ENCODE peak calls at places on chromosomes 3 and 15, in four cellular contexts. Q, P, O and H are unnamed samples. For H3K4me1, the result is how much of the 10 kb centered on the place peaks cover.

GRCh38 chr3:125058529-125058928 is 2.7 kb upstream of the HEG1 start:
- DNase-seq in Q (no peak), P (no peak), O (no peak), H (no peak)

GRCh38 chr3:33003308-33003707 is 51.9 kb downstream of the CCR4 start:
- DNase-seq in Q (peak), P (no peak), O (no peak), H (no peak)

GRCh38 chr3:41794748-41795589 is 166.9 kb downstream of the ULK4 start:
- DNase-seq in Q (no peak), P (no peak), O (peak), H (no peak)

GRCh38 chr15:52013151-52013791 is 5.7 kb upstream of the MAPK6 start:
- DNase-seq in Q (no peak), P (no peak), O (no peak), H (peak)

GRCh38 chr3:2514031-2514430 is 415.4 kb downstream of the CNTN4 start:
- DNase-seq in Q (no peak), P (no peak), O (no peak), H (no peak)

GRCh38 chr3:53243165-53243564 is 12.7 kb downstream of the TKT start:
- DNase-seq in Q (no peak), P (no peak), O (no peak), H (peak)

GRCh38 chr3:192564611-192565010 is 162.7 kb downstream of the FGF12 start:
- DNase-seq in Q (no peak), P (no peak), O (no peak), H (no peak)

GRCh38 chr15:32851619-32852416 is 134.0 kb downstream of the GREM1 start:
- DNase-seq in Q (no peak), P (no peak), O (no peak), H (peak)

GRCh38 chr3:182760576-182761164 is 32.6 kb upstream of the ATP11B start:
- DNase-seq in Q (peak), P (peak), O (no peak), H (no peak)

GRCh38 chr3:96017556-96017955 is 796.8 kb upstream of the EPHA6 start:
- DNase-seq in Q (no peak), P (no peak), O (no peak), H (no peak)

DNA sequence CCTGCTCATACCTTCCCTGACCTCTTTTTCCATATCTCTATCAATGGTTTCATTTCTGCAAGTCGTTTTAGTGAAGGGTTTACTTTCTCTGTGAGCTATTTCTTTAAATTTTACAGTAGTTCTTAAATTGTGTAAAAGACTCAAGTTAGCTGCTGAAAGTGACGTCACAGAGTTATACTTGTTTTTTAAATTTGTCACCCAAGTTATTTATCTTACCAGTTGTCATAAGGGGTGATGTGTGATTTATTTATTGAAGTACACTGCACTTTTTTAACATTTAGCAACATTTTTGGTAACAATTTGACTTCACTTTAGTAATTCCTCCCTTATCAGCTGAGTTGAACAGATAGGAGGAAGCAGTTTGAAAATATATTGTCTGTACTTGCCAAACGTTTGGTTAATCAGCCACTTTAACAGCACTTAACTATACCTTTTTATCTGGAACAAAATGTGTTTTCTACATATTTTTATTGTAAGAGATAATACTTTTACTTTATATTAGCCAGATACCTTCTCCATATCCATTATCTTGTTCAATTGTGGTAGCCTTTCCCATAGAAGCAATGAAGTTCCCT is 3.8 kb downstream of the STT3B start:
- DNase-seq in Q (no peak), P (no peak), O (no peak), H (no peak)
- H3K4me1 ChIP-seq in Q (under half), P (under half), O (under half), H (under half)

DNA sequence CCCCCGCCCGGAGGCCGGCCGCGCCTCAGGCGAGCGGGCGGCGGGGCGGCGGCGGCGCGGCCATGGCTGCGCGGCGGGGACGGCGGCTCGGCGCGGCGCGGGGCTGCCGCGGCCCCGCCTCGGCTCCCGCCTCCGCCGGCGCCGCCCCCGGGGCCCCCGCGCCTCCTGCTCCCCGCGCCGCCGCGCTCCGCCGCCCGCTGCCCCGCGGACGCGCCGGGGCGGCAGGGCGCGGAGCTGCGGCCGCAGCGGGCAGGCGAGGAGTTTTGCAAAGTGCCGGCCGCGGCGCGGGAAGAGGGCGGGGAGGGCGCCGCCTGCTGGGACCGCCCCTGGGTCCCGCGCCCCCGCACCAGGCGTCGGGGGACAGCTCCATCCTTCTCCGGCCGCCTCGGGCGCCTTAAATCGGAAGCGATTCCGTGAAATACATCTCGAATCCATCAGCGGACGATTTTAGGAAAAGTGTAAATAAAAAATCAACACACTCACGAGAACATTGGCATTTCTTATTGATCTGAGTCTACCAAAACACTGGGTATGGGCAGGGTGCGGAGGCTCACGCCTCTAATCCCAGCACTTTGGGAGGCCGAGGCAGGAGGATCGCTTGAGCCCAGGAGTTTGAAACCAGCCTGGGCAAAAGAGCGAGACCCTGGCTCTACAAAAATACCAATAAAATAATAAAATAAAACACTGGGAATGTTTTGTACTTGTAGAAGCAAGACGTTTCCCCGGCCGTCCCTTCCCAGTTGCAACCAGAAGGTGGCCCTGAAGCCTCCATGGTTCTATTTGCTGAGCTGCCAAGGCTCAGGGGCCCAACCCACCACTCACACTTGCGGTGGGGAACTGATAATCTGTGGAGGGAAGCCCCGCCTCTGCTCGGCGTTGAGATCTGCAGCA is 136.9 kb downstream of the NUP210 start:
- DNase-seq in Q (no peak), P (peak), O (no peak), H (no peak)
- TF ChIP-seq EZH2 in Q (no peak), P (no peak), O (no peak), H (peak)

GRCh38 chr15:27358751-27359434 is 387.9 kb downstream of the GABRG3 start:
- DNase-seq in Q (peak), P (peak), O (peak), H (no peak)
- TF ChIP-seq JUN in Q (no peak), P (no peak), O (no peak), H (no peak)

GRCh38 chr3:187971629-187972028 is 182.3 kb upstream of the LPP start:
- DNase-seq in Q (no peak), P (no peak), O (no peak), H (no peak)
- H3K4me1 ChIP-seq in Q (under half), P (under half), O (under half), H (under half)

GRCh38 chr15:39580630-39581500 is at the start of gene THBS1:
- DNase-seq in Q (peak), P (no peak), O (peak), H (peak)
- TF ChIP-seq EZH2 in Q (no peak), P (no peak), O (no peak), H (no peak)

GRCh38 chr15:78339559-78339958 is 594 bp upstream of the CRABP1 start:
- DNase-seq in Q (no peak), P (no peak), O (no peak), H (no peak)
- TF ChIP-seq JUN in Q (no peak), P (no peak), O (no peak), H (no peak)

GRCh38 chr3:16290827-16291196 is 25.8 kb downstream of the OXNAD1 start:
- DNase-seq in Q (no peak), P (no peak), O (no peak), H (no peak)
- H3K4me1 ChIP-seq in Q (under half), P (under half), O (under half), H (under half)

DNA sequence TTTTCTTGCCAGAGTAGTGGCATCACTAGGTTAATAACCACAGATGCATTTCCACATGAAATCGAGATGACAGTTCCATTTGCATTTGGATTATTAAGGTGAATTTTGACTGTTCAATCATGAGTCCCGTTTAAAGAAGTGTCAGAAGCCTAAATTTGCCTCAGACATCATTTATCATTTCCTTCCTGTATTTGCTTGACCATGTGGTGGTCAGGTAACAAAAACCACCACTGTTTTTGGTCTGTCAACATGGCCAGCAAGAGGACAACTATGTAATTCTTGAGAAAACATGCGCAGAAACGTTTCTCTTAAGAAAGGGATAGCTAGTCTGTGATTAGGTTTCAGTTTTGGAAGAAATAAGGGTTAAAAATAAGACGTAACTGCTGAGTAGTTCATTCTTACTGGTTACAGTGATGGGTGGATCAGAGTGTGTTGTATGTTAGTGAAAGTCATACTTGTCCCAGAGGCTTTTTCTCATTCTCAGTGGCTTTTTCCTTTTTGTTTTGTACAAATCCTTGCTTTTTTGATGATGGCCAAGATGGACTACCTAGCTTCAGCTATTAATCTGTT is 204.5 kb downstream of the AKAP13 start:
- DNase-seq in Q (no peak), P (no peak), O (no peak), H (no peak)
- TF ChIP-seq EZH2 in Q (no peak), P (no peak), O (no peak), H (no peak)

DNA sequence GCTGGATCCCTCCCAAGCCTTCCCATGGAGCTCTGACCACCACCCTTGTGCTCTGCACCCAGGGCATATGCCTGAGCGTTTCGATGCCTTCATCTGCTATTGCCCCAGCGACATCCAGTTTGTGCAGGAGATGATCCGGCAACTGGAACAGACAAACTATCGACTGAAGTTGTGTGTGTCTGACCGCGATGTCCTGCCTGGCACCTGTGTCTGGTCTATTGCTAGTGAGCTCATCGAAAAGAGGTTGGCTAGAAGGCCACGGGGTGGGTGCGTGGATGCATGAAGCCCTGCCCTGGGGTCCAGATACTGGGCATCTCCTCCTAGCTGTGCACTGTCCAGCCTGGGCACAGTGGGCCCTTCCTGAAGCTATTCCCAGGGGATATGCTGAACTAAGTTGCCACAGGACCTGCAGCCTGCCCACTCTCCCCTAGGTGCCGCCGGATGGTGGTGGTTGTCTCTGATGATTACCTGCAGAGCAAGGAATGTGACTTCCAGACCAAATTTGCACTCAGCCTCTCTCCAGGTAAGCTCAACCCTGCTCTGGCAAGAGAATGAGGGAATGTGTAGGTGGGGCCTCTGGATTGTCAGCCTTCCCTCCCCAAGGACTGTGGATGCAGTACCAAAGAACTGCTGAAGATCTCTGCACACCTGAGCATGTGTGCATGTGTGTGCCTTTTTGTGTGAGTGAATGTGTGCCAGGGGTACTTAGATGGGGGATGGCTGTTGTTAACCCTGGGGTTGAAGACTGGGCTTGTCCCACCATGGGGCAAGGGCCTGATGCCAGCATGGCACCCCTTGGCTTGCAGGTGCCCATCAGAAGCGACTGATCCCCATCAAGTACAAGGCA is 2.1 kb downstream of the MYD88 start:
- DNase-seq in Q (no peak), P (no peak), O (no peak), H (no peak)
- TF ChIP-seq JUN in Q (no peak), P (no peak), O (no peak), H (no peak)

DNA sequence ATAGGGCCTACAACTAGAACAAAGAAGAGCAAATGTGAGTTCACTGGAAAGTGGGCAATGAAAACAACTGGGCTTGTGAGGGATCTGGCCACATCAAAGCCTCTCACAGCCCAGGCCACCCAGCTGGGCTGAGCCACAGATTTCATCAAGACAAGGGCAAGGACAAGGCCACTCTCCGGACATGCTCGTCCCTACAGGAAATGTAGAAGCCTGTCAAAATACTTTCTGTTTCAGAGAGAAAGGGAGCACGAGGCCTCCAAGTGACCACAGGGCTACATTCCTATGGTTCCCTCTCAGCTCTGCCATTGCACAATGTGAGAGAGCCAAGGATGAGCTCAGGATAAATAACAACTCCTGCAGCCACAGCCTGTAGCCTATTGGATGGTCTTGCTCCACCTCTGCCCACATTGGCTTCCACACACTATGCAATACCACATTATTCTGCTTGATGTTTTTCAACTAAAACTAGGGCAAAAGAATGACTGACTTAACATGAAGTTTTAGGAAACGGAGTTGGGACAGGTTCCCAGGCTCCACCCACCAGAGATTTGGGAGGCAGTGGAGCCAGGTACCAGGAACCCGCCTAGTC is 12.1 kb downstream of the TBC1D2B start:
- DNase-seq in Q (peak), P (no peak), O (no peak), H (peak)
- H3K4me1 ChIP-seq in Q (half or more), P (under half), O (under half), H (half or more)